ENCODE peak calls at places on chromosomes 1 and 21, in five cellular contexts. Z, F, N, C and A are unnamed samples.

GRCh38 chr1:179707406-179707805 is 35.7 kb upstream of the FAM163A start:
- DNase-seq in F (no peak), Z (no peak), N (no peak), C (no peak), A (no peak)

GRCh38 chr1:7505871-7506676 is 265.0 kb upstream of the VAMP3 start:
- DNase-seq in N (no peak), Z (no peak), F (no peak), C (no peak), A (no peak)

GRCh38 chr1:82143108-82143833 is 342.5 kb downstream of the ADGRL2 start:
- DNase-seq in Z (no peak), F (no peak), N (no peak), C (no peak), A (no peak)

GRCh38 chr1:213070399-213070798 is 19.4 kb downstream of the RPS6KC1 start:
- DNase-seq in N (no peak), C (no peak), F (peak; percentile 70), Z (peak; percentile 49), A (peak; percentile 65)

GRCh38 chr1:239056940-239057339 is 329.4 kb upstream of the CHRM3 start:
- DNase-seq in F (no peak), C (no peak), Z (no peak), N (no peak), A (no peak)

GRCh38 chr1:20356850-20357459 is 66.3 kb downstream of the VWA5B1 start:
- DNase-seq in N (no peak), Z (no peak), F (no peak), C (no peak), A (no peak)

GRCh38 chr1:192702212-192702993 is 66.5 kb downstream of the RGS13 start:
- DNase-seq in C (no peak), Z (no peak), N (no peak), F (peak; percentile 82), A (no peak)

GRCh38 chr1:56838726-56839125 is 15.9 kb upstream of the C8A start:
- DNase-seq in C (no peak), N (no peak), F (no peak), Z (no peak), A (no peak)

GRCh38 chr1:222583079-222583478 is 6.7 kb downstream of the TAF1A start:
- DNase-seq in F (no peak), C (no peak), Z (peak; percentile 30), N (no peak), A (peak; percentile 44)

GRCh38 chr1:117061986-117062415 is 1.9 kb downstream of the TTF2 start:
- DNase-seq in Z (peak; percentile 66), C (no peak), N (no peak), F (peak; percentile 59), A (peak; percentile 31)

GRCh38 chr1:104780470-104781078 is 1030.9 kb downstream of the AMY1C start:
- DNase-seq in Z (peak; percentile 56), F (peak; percentile 3), N (no peak), C (no peak), A (no peak)

DNA sequence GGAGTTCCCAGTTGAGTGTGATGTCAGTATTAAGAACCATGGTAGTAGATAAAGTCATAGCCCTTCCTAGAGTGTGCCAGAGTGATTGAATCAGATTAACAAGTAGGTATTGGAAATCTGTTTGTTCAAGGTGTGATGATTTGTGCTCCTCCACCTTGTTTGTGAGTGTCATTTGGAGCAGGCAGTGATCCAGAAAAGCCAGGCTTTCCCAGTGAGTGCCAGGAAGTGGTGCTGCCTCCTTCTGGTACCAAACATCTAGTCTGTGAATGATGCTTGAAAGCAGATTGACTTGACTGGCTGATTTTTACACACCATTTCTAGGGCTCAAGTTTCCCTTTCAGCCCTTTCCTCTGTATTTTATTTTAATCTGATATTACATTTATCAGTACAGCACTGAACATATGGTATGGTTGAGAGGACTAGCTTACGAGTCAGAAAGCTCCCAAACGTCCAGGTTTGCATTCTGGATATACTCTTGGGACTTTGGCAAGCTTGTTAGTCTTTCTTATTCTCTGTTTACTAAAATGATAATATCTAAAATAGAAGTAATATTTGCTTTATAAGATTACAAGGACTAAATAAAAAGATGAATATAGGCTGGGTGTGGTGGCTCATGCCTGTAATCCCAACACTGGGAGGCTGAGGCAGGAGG is 100.7 kb downstream of the PATJ start:
- DNase-seq in N (no peak), C (no peak), F (peak; percentile 3), Z (no peak), A (no peak)
- TF ChIP-seq CTCF in N (no peak), C (peak; percentile 29), F (peak; percentile 61), Z (no peak), A (no peak)

GRCh38 chr1:3898994-3899775 is 887 bp downstream of the C1orf174 start:
- DNase-seq in F (no peak), N (no peak), Z (no peak), C (no peak), A (peak; percentile 8)
- TF ChIP-seq CTCF in F (peak; percentile 51), N (no peak), Z (no peak), C (no peak), A (peak; percentile 28)

GRCh38 chr1:26744075-26744958 is 43.4 kb upstream of the PIGV start:
- DNase-seq in F (peak; percentile 89), C (peak; percentile 76), Z (peak; percentile 85), N (peak; percentile 60), A (peak; percentile 98)
- TF ChIP-seq CTCF in F (no peak), C (no peak), Z (no peak), N (no peak), A (no peak)

DNA sequence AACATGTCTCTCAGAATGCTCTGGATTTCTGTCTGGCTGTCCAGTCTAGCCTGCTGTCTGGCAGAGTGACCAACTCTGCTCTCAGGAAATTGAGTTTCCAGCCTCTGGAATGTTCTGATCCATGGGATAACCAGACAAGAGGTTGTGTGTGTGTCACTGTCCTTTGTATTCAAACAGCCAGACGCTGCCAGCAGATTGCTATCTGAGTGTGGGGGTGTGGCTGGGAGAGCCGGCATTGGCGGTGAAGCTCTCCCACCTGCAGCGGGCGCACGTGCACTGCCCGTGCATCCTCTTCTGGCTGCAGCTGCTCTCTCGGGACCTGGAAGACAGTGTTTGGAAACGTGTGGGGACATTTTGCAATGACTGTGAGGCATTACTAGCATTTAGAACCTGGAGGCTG is 26.1 kb downstream of the PKP1 start:
- DNase-seq in Z (no peak), N (peak; percentile 83), C (peak; percentile 95), F (peak; percentile 72), A (no peak)
- TF ChIP-seq CTCF in Z (no peak), N (no peak), C (peak; percentile 44), F (no peak), A (peak; percentile 43)

DNA sequence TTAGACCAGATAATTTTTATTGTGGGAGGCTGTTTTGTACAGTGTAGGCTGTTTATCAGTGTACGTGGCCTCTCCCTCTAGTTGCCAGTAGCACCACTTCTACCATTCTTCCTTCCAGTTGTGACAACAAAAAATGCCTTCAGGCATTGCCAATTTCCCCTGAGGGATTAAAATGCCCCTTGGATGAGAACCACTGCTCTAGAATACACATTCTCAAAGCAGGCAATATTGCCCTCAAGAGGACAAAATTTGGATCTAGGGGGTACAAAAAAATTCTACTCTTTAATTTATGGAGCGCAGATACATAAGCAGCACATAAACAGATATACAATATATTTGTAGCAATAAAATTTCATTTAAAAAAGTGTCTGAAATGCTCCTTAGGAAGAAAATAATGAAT is 674.6 kb downstream of the PTPRC start:
- DNase-seq in C (no peak), F (no peak), Z (no peak), N (no peak), A (no peak)
- TF ChIP-seq CTCF in C (no peak), F (no peak), Z (no peak), N (no peak), A (no peak)

GRCh38 chr21:45131537-45131999 is 57.2 kb downstream of the ADARB1 start:
- DNase-seq in N (no peak), Z (no peak), C (no peak), F (no peak), A (no peak)

GRCh38 chr21:45130324-45130774 is 56.0 kb downstream of the ADARB1 start:
- DNase-seq in N (no peak), Z (peak; percentile 45), F (peak; percentile 71), C (no peak), A (no peak)

GRCh38 chr21:45127937-45128336 is 53.6 kb downstream of the ADARB1 start:
- DNase-seq in F (no peak), N (no peak), C (no peak), Z (no peak), A (no peak)

GRCh38 chr21:45128613-45129226 is 54.3 kb downstream of the ADARB1 start:
- DNase-seq in F (peak; percentile 71), Z (peak; percentile 73), C (peak; percentile 81), N (peak; percentile 83), A (no peak)

GRCh38 chr21:45129231-45129923 is 55.0 kb downstream of the ADARB1 start:
- DNase-seq in N (no peak), Z (no peak), C (no peak), F (peak; percentile 39), A (no peak)
- TF ChIP-seq CTCF in N (no peak), Z (no peak), C (no peak), F (no peak), A (no peak)

GRCh38 chr1:243712890-243713425 is 137.1 kb downstream of the AKT3 start:
- DNase-seq in C (no peak), Z (no peak), N (no peak), F (no peak), A (no peak)
- TF ChIP-seq CTCF in C (peak; percentile 29), Z (no peak), N (no peak), F (peak; percentile 65), A (peak; percentile 9)

GRCh38 chr1:21619041-21619947 is 49.9 kb downstream of the RAP1GAP start:
- DNase-seq in F (no peak), C (no peak), N (no peak), Z (no peak), A (no peak)
- TF ChIP-seq CTCF in F (no peak), C (no peak), N (no peak), Z (no peak), A (no peak)

DNA sequence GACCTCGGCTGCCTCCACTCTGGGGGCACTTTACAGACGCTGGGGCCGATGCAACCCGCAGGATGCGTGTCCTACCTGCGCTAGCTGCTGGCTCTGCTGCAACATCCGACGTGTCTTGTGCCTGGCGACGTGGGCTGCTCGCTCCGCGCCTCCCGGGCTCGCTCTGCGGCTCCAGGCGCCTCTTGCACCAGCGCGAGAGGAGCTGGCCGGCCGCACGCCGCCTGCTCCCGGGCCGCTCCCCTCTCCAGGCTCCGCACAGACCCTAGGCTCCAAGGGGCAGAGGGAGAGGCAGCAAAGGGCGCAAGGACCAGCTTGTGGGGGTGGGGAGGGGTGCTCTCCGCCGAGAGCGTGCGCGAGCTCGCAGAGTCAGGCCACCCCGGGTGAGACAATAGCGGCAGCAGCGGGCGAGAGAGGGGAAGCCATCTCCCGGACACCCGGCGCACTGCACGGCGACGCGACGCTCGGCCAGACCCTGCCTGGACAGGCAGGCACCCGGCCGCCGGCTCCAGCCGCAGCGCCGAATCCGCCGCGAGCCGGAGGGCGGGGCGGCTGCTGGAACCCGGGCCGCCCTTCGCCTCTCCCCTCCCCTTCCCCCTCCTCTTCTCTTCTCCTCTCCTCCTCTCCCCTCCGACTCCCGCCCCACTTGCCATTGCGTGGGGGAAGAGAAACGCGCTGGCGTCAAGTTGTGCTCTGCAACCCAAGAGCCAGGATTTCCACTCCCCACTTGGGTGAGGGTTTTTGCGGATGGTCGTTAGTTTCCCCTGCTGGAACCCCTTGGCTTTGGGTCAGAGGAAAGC is at the start of gene PIK3C2B:
- DNase-seq in Z (peak; percentile 94), N (peak; percentile 90), F (peak; percentile 72), C (peak; percentile 89), A (no peak)
- TF ChIP-seq CTCF in Z (peak; percentile 42), N (peak; percentile 12), F (peak; percentile 77), C (peak; percentile 45), A (peak; percentile 55)